ENCODE peak calls at places on chromosomes 12 and 14, in four cellular contexts. Y is transverse colon, C is neural progenitor cell, Z is uterus. E is an unnamed sample. For H3K4me1, the result is how much of the 10 kb centered on the place peaks cover.

GRCh38 chr12:694734-695503 is 31.7 kb upstream of the NINJ2 start:
- DNase-seq in C (no peak), Y (no peak), Z (no peak), E (no peak)

GRCh38 chr12:55931317-55931779 is 386 bp downstream of the DGKA start:
- DNase-seq in C (no peak), Z (peak), Y (peak), E (no peak)

GRCh38 chr12:122323311-122324019 is 57.2 kb upstream of the VPS33A start:
- DNase-seq in Z (no peak), C (no peak), Y (no peak), E (no peak)

GRCh38 chr14:24195186-24196070 is at the start of gene TM9SF1:
- DNase-seq in C (peak), Z (peak), Y (peak), E (peak)

GRCh38 chr14:53509227-53509822 is 356.2 kb upstream of the DDHD1 start:
- DNase-seq in C (peak), Y (peak), Z (peak), E (no peak)

GRCh38 chr14:93085916-93086315 is 29.8 kb downstream of the ITPK1 start:
- DNase-seq in Y (no peak), C (peak), Z (no peak), E (no peak)

GRCh38 chr12:52370906-52371608 is 3.8 kb upstream of the KRT85 start:
- DNase-seq in C (peak), Z (peak), Y (peak), E (no peak)

GRCh38 chr14:57512221-57512620 is 18.6 kb upstream of the CCDC198 start:
- DNase-seq in Z (no peak), C (no peak), Y (no peak), E (no peak)

GRCh38 chr12:89927226-89927698 is 218.6 kb upstream of the ATP2B1 start:
- DNase-seq in Z (no peak), C (no peak), Y (no peak), E (no peak)

GRCh38 chr12:7872565-7873304 is at the start of gene SLC2A14:
- DNase-seq in C (no peak), Z (no peak), Y (no peak), E (no peak)

GRCh38 chr14:75627406-75627805 is 33.3 kb downstream of the ERG28 start:
- DNase-seq in Z (no peak), C (no peak), Y (peak), E (no peak)
- H3K4me3 ChIP-seq in Z (no peak), C (no peak), Y (no peak), E (no peak)

GRCh38 chr14:68854421-68854820 is 61.6 kb upstream of the ZFP36L1 start:
- DNase-seq in C (no peak), Z (no peak), Y (no peak), E (no peak)

GRCh38 chr14:68856572-68856971 is 63.7 kb upstream of the ZFP36L1 start:
- DNase-seq in Y (no peak), C (no peak), Z (no peak), E (no peak)

GRCh38 chr14:68857671-68858070 is 64.8 kb upstream of the ZFP36L1 start:
- DNase-seq in Y (no peak), C (no peak), Z (no peak), E (no peak)

GRCh38 chr14:68851078-68851477 is 58.2 kb upstream of the ZFP36L1 start:
- DNase-seq in Y (no peak), Z (no peak), C (no peak), E (peak)

GRCh38 chr14:68853749-68854148 is 60.9 kb upstream of the ZFP36L1 start:
- DNase-seq in Y (no peak), Z (no peak), C (no peak), E (no peak)
- TF ChIP-seq CTCF in Y (no peak), Z (no peak), C (no peak), E (no peak)

GRCh38 chr12:53613821-53614220 is 12.4 kb downstream of the ATF7 start:
- DNase-seq in Z (no peak), C (no peak), Y (no peak), E (no peak)

GRCh38 chr12:53616950-53617349 is 9.2 kb downstream of the ATF7 start:
- DNase-seq in Z (no peak), C (no peak), Y (no peak), E (no peak)

GRCh38 chr12:53622724-53623123 is 3.5 kb downstream of the ATF7 start:
- DNase-seq in C (no peak), Y (no peak), Z (no peak), E (no peak)

GRCh38 chr12:53617700-53618099 is 8.5 kb downstream of the ATF7 start:
- DNase-seq in Z (no peak), Y (no peak), C (no peak), E (no peak)

GRCh38 chr12:53618340-53618739 is 7.8 kb downstream of the ATF7 start:
- DNase-seq in C (no peak), Y (no peak), Z (no peak), E (no peak)
- H3K4me1 ChIP-seq in C (under half), Y (under half), Z (under half), E (under half)

DNA sequence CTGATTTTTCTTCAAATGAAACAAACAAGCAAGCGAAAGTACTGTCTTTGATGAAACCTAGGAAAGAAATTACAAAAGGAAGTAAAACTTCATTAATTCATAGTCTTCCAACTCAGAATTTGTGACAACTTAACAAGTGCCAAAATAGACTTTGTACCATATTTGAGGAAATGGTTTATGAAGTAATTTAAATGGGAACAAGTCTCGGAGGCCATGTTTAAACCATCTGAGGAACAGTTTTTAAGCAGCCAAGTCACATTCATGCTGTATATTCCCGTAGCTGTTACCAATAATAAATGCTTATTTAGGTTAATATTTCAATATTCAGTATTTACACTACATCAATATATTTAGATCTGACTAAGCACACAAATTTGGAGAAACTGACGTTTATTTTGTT is 779 bp upstream of the ARHGDIB start:
- DNase-seq in Z (no peak), C (no peak), Y (no peak), E (no peak)
- H3K4me3 ChIP-seq in Z (no peak), C (no peak), Y (no peak), E (no peak)